ENCODE peak calls at places on chromosomes 3 and 15, in eight cellular contexts. Y, U, I, L, N, R, Q and O are unnamed samples.

GRCh38 chr3:141334627-141335250 is 33.6 kb upstream of the ZBTB38 start:
- DNase-seq in Y (no peak), U (no peak), I (no peak), L (no peak), N (no peak), R (no peak), Q (no peak), O (no peak)

GRCh38 chr3:72848703-72849081 is 447 bp upstream of the SHQ1 start:
- DNase-seq in Y (no peak), U (no peak), I (no peak), L (no peak), N (no peak), R (peak; percentile 27), Q (no peak), O (no peak)

GRCh38 chr3:167450675-167451074 is 23.2 kb downstream of the SERPINI2 start:
- DNase-seq in Y (no peak), U (no peak), I (no peak), L (peak; percentile 7), N (no peak), R (no peak), Q (no peak), O (no peak)

GRCh38 chr15:43771816-43772215 is 5.0 kb downstream of the ELL3 start:
- DNase-seq in Y (no peak), U (no peak), I (no peak), L (no peak), N (no peak), R (no peak), Q (no peak), O (no peak)

GRCh38 chr3:58249358-58250092 is 11.9 kb downstream of the ABHD6 start:
- DNase-seq in Y (no peak), U (no peak), I (no peak), L (peak; percentile 29), N (no peak), R (no peak), Q (no peak), O (no peak)

GRCh38 chr15:98324341-98324970 is 323.9 kb upstream of the IGF1R start:
- DNase-seq in Y (no peak), U (no peak), I (no peak), L (no peak), N (no peak), R (no peak), Q (no peak), O (no peak)

GRCh38 chr15:40847225-40847961 is 3.5 kb downstream of the SPINT1 start:
- DNase-seq in Y (peak; percentile 64), U (peak; percentile 28), I (peak; percentile 80), L (peak; percentile 87), N (no peak), R (no peak), Q (no peak), O (peak; percentile 82)

GRCh38 chr3:23829242-23829934 is 23.6 kb downstream of the UBE2E1 start:
- DNase-seq in Y (no peak), U (no peak), I (no peak), L (no peak), N (no peak), R (no peak), Q (no peak), O (no peak)

GRCh38 chr3:58299839-58300516 is 6.1 kb upstream of the RPP14 start:
- DNase-seq in Y (peak; percentile 14), U (peak; percentile 73), I (no peak), L (no peak), N (no peak), R (no peak), Q (no peak), O (peak; percentile 73)

GRCh38 chr15:90648137-90649070 is 68.7 kb upstream of the BLM start:
- DNase-seq in Y (peak; percentile 61), U (peak; percentile 69), I (no peak), L (peak; percentile 77), N (no peak), R (peak; percentile 58), Q (peak; percentile 53), O (peak; percentile 75)

GRCh38 chr15:93477188-93477587 is 388.2 kb upstream of the RGMA start:
- DNase-seq in Y (no peak), U (no peak), I (peak; percentile 94), L (no peak), N (no peak), R (no peak), Q (no peak), O (no peak)

GRCh38 chr3:75059120-75059519 is 444.7 kb upstream of the CNTN3 start:
- DNase-seq in Y (no peak), U (no peak), I (no peak), L (no peak), N (no peak), R (no peak), Q (no peak), O (no peak)